ENCODE peak calls at places on chromosome 2, in four cellular contexts. W is NCI-H2081, E is thoracic aorta, X is Daoy. P is an unnamed sample.

GRCh38 chr2:54599914-54600313 is 123.5 kb upstream of the EML6 start:
- DNase-seq in W (no peak), E (no peak), X (peak), P (peak)

GRCh38 chr2:120729410-120730052 is 6.1 kb upstream of the GLI2 start:
- DNase-seq in W (no peak), E (no peak), X (peak), P (no peak)

GRCh38 chr2:167944825-167945659 is 302.4 kb downstream of the STK39 start:
- DNase-seq in W (no peak), E (no peak), X (peak), P (no peak)

GRCh38 chr2:179129574-179130238 is 79.8 kb upstream of the CCDC141 start:
- DNase-seq in W (no peak), E (no peak), X (no peak), P (no peak)

GRCh38 chr2:119860924-119861323 is 101.2 kb downstream of the PTPN4 start:
- DNase-seq in W (no peak), E (no peak), X (no peak), P (no peak)

GRCh38 chr2:102703748-102704147 is 58.1 kb upstream of the TMEM182 start:
- DNase-seq in W (peak), E (no peak), X (peak), P (no peak)

GRCh38 chr2:146821836-146822316 is 1023.0 kb upstream of the ACVR2A start:
- DNase-seq in W (no peak), E (no peak), X (no peak), P (no peak)

GRCh38 chr2:14634885-14635871 is 2.7 kb downstream of the LRATD1 start:
- DNase-seq in W (peak), E (peak), X (peak), P (peak)

GRCh38 chr2:146523218-146523617 is 1321.6 kb upstream of the ACVR2A start:
- DNase-seq in W (peak), E (no peak), X (no peak), P (no peak)

P was measured in tibial nerve.